ENCODE peak calls at places on chromosomes 2 and 18, in nine cellular contexts. B is posterior cingulate gyrus; D is stimulated activated CD8-positive, alpha-beta memory T cell treated with anti-CD3 and anti-CD28 coated beads, Interleukin-7, amount 100 ng/mL, for 24 hours; R is NCI-H1105; P is GM19239; C is OCI-LY7; H is skeletal muscle cell; Y is amniotic stem cell; A is GM20000. N is an unnamed sample.

GRCh38 chr2:173400760-173401159 is 46.1 kb downstream of the CDCA7 start:
- DNase-seq in A (no peak), H (no peak), D (no peak), C (peak), P (no peak), Y (no peak), B (no peak), R (peak), N (no peak)

GRCh38 chr2:140643761-140644187 is 1487.0 kb downstream of the LRP1B start:
- DNase-seq in A (no peak), D (no peak), P (no peak), Y (no peak), H (peak), B (no peak), R (no peak), C (no peak), N (no peak)

GRCh38 chr2:54666741-54667639 is 56.5 kb upstream of the EML6 start:
- DNase-seq in D (no peak), H (no peak), Y (no peak), A (no peak), B (peak), R (no peak), C (no peak), P (no peak), N (no peak)

GRCh38 chr2:213068681-213069359 is 82.6 kb downstream of the IKZF2 start:
- DNase-seq in B (no peak), A (no peak), H (no peak), C (no peak), R (no peak), P (no peak), D (no peak), Y (no peak), N (no peak)

GRCh38 chr2:241225545-241225944 is 37.1 kb downstream of the ANO7 start:
- DNase-seq in Y (no peak), H (no peak), P (no peak), D (no peak), C (no peak), A (no peak), B (no peak), R (no peak), N (no peak)

GRCh38 chr18:11163668-11164067 is 14.3 kb upstream of the PIEZO2 start:
- DNase-seq in H (no peak), D (no peak), A (no peak), Y (no peak), C (no peak), B (no peak), P (no peak), R (no peak), N (peak)

GRCh38 chr2:236803621-236804020 is 234.0 kb downstream of the ACKR3 start:
- DNase-seq in H (no peak), P (no peak), B (no peak), A (no peak), Y (no peak), R (no peak), D (no peak), C (no peak), N (no peak)

GRCh38 chr2:61011649-61012048 is 5.9 kb upstream of the PEX13 start:
- DNase-seq in C (no peak), H (no peak), A (no peak), R (no peak), B (no peak), P (no peak), Y (no peak), D (no peak), N (no peak)

GRCh38 chr2:222797308-222797707 is 63.5 kb upstream of the ACSL3 start:
- DNase-seq in Y (no peak), R (no peak), P (no peak), A (no peak), B (no peak), C (peak), H (no peak), D (no peak), N (no peak)

GRCh38 chr2:216345846-216346245 is 26.4 kb downstream of the MARCHF4 start:
- DNase-seq in D (no peak), H (no peak), P (no peak), B (no peak), C (no peak), R (no peak), Y (no peak), A (no peak), N (no peak)

GRCh38 chr2:163210430-163210918 is 371.9 kb upstream of the KCNH7 start:
- DNase-seq in A (no peak), R (no peak), D (no peak), P (no peak), H (peak), C (no peak), B (no peak), Y (peak), N (no peak)

GRCh38 chr2:74081030-74081429 is 66.7 kb downstream of the BOLA3 start:
- DNase-seq in C (no peak), R (no peak), D (no peak), Y (no peak), B (no peak), H (no peak), P (no peak), A (no peak), N (no peak)

GRCh38 chr2:148935791-148936190 is 60.8 kb downstream of the KIF5C start:
- DNase-seq in D (no peak), Y (no peak), R (no peak), C (no peak), P (no peak), H (no peak), A (no peak), B (no peak), N (no peak)

GRCh38 chr2:139059617-139060016 is 279.4 kb upstream of the NXPH2 start:
- DNase-seq in R (no peak), P (no peak), D (no peak), C (no peak), H (no peak), B (no peak), Y (no peak), A (no peak), N (no peak)

GRCh38 chr2:241818229-241818942 is 9.4 kb downstream of the NEU4 start:
- DNase-seq in P (no peak), H (no peak), Y (no peak), A (no peak), D (no peak), C (no peak), B (no peak), R (no peak), N (no peak)

GRCh38 chr18:13137041-13137938 is 81.3 kb upstream of the LDLRAD4 start:
- DNase-seq in C (no peak), Y (no peak), P (peak), H (no peak), A (peak), D (no peak), R (no peak), B (no peak), N (peak)

GRCh38 chr2:202164409-202164808 is 74.0 kb downstream of the SUMO1 start:
- DNase-seq in B (no peak), D (no peak), P (no peak), Y (no peak), A (no peak), C (no peak), H (no peak), R (no peak), N (no peak)

GRCh38 chr18:26792661-26793060 is 72.8 kb downstream of the AQP4 start:
- DNase-seq in B (no peak), R (no peak), A (no peak), Y (no peak), D (no peak), H (no peak), P (no peak), C (no peak), N (no peak)

GRCh38 chr2:148948865-148949264 is 73.8 kb downstream of the KIF5C start:
- DNase-seq in A (no peak), Y (no peak), P (no peak), B (no peak), C (no peak), R (no peak), D (no peak), H (no peak), N (no peak)

GRCh38 chr18:79809482-79810192 is 11.9 kb downstream of the KCNG2 start:
- DNase-seq in A (no peak), P (no peak), R (no peak), B (no peak), C (no peak), Y (no peak), H (no peak), D (no peak), N (no peak)

GRCh38 chr18:48409591-48410094 is 460 bp upstream of the ZBTB7C start:
- DNase-seq in A (peak), C (no peak), D (no peak), R (peak), P (no peak), Y (no peak), H (no peak), B (no peak), N (peak)

GRCh38 chr2:119249855-119250775 is 26.5 kb downstream of the STEAP3 start:
- DNase-seq in Y (no peak), A (no peak), C (no peak), H (no peak), D (no peak), P (no peak), R (no peak), B (no peak), N (no peak)

GRCh38 chr2:7780345-7780744 is 863.1 kb downstream of the RNF144A start:
- DNase-seq in Y (no peak), P (no peak), B (no peak), H (no peak), D (no peak), R (no peak), C (no peak), A (no peak), N (no peak)

GRCh38 chr2:74658516-74658915 is 4.5 kb downstream of the SEMA4F start:
- DNase-seq in C (no peak), H (peak), D (no peak), P (no peak), R (no peak), A (no peak), Y (peak), B (no peak), N (no peak)

GRCh38 chr2:18674309-18674708 is 84.9 kb upstream of the NT5C1B start:
- DNase-seq in C (no peak), P (no peak), A (no peak), B (no peak), H (no peak), R (no peak), D (no peak), Y (no peak), N (no peak)

GRCh38 chr18:27656167-27656778 is 471.2 kb upstream of the CHST9 start:
- DNase-seq in R (no peak), H (peak), B (no peak), A (no peak), D (no peak), Y (no peak), C (no peak), P (no peak), N (no peak)

GRCh38 chr2:99425022-99425421 is 64.8 kb downstream of the REV1 start:
- DNase-seq in A (no peak), C (no peak), D (no peak), B (no peak), P (no peak), R (no peak), Y (no peak), H (peak), N (no peak)

GRCh38 chr2:3490191-3491158 is 28.9 kb downstream of the ADI1 start:
- DNase-seq in A (no peak), H (no peak), Y (no peak), D (no peak), C (no peak), B (no peak), P (no peak), R (no peak), N (no peak)

GRCh38 chr2:189521686-189522434 is 58.7 kb downstream of the SLC40A1 start:
- DNase-seq in P (no peak), Y (no peak), D (no peak), R (no peak), A (no peak), H (no peak), C (no peak), B (no peak), N (no peak)